ENCODE peak calls at places on chromosome 1, in eight cellular contexts. K is MM.1S, N is cardiac fibroblast, Q is colonic mucosa, Z is vagina, U is BJ, F is GM23338, I is heart left ventricle. P is an unnamed sample.

GRCh38 chr1:116820362-116820761 is 66.1 kb downstream of the CD2 start:
- DNase-seq in K (no peak), F (no peak), N (peak; percentile 97), Z (no peak), U (peak; percentile 20), Q (no peak), I (peak; percentile 66), P (peak; percentile 33)

GRCh38 chr1:11948822-11949458 is 14.4 kb downstream of the PLOD1 start:
- DNase-seq in N (peak; percentile 60), I (no peak), Z (no peak), K (peak; percentile 38), F (peak; percentile 42), U (no peak), Q (no peak), P (no peak)

GRCh38 chr1:21638531-21639341 is 30.4 kb downstream of the RAP1GAP start:
- DNase-seq in F (no peak), U (no peak), K (no peak), Z (no peak), I (peak; percentile 54), N (peak; percentile 25), Q (no peak), P (peak; percentile 80)

GRCh38 chr1:100414693-100415092 is 62.4 kb downstream of the CDC14A start:
- DNase-seq in K (no peak), U (no peak), N (no peak), I (no peak), Q (no peak), F (no peak), Z (no peak), P (no peak)

GRCh38 chr1:191174298-191174697 is 696.6 kb upstream of the BRINP3 start:
- DNase-seq in Z (no peak), Q (no peak), I (no peak), F (peak; percentile 21), U (no peak), N (no peak), K (peak; percentile 86), P (no peak)

GRCh38 chr1:33709780-33710713 is 153.8 kb upstream of the HMGB4 start:
- DNase-seq in Z (no peak), K (no peak), I (no peak), U (no peak), F (no peak), N (peak; percentile 2), Q (no peak), P (no peak)

GRCh38 chr1:110672001-110672752 is 2.6 kb downstream of the KCNA3 start:
- DNase-seq in K (peak; percentile 76), Q (peak; percentile 32), I (no peak), N (no peak), Z (no peak), F (peak; percentile 84), U (peak; percentile 16), P (no peak)

GRCh38 chr1:204128964-204129896 is 22.6 kb downstream of the ETNK2 start:
- DNase-seq in N (peak; percentile 73), F (peak; percentile 88), Q (peak; percentile 60), U (no peak), Z (no peak), I (peak; percentile 79), K (peak; percentile 60), P (no peak)

GRCh38 chr1:173475564-173476196 is 1.5 kb upstream of the PRDX6 start:
- DNase-seq in K (no peak), Q (peak; percentile 30), Z (no peak), I (peak; percentile 29), F (no peak), N (peak; percentile 84), U (no peak), P (no peak)

GRCh38 chr1:78676347-78676982 is 26.8 kb downstream of the IFI44 start:
- DNase-seq in K (peak; percentile 66), U (no peak), Z (no peak), N (peak; percentile 89), F (peak; percentile 81), I (no peak), Q (peak; percentile 51), P (no peak)

GRCh38 chr1:205319081-205320018 is 2.2 kb downstream of the NUAK2 start:
- DNase-seq in F (no peak), Q (peak; percentile 88), N (peak; percentile 81), U (no peak), Z (no peak), K (peak; percentile 45), I (peak; percentile 67), P (peak; percentile 71)

GRCh38 chr1:151994956-151995355 is 1.3 kb upstream of the S100A10 start:
- DNase-seq in F (peak; percentile 71), Q (peak; percentile 41), K (no peak), U (peak; percentile 94), Z (no peak), I (no peak), N (peak; percentile 99), P (no peak)

GRCh38 chr1:21907737-21908136 is 29.4 kb downstream of the HSPG2 start:
- DNase-seq in Z (no peak), U (no peak), F (no peak), Q (no peak), I (no peak), K (no peak), N (no peak), P (no peak)

GRCh38 chr1:58108783-58109182 is 437.7 kb downstream of the OMA1 start:
- DNase-seq in K (no peak), N (no peak), F (no peak), U (no peak), Z (no peak), I (no peak), Q (no peak), P (no peak)

GRCh38 chr1:9207086-9207485 is 27.5 kb upstream of the H6PD start:
- DNase-seq in I (no peak), Z (no peak), K (no peak), N (peak; percentile 94), U (peak; percentile 23), F (no peak), Q (no peak), P (no peak)

GRCh38 chr1:183033205-183033604 is 10.0 kb downstream of the LAMC1 start:
- DNase-seq in Q (no peak), Z (no peak), F (no peak), I (no peak), K (peak; percentile 96), N (peak; percentile 0), U (no peak), P (no peak)

DNA sequence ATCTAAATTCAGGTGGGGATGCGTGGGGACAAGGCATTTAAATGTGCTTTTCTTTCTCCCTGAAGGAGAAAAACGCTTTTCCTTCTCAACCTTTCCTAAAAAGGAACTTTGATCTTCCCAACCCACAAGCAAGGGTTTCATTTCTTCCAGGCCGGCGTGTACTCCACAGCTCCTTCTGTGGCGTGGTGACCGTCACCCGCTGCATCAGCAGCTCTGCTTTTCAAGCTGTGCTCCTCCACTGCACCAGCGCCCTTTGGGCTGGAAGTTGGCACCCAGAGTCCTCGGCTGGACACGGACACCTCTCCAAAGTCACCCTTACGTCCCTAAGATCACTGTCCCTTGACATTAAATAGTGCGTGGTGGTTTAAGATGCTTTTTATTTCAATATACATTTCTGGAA is 54.3 kb downstream of the PEX14 start:
- DNase-seq in I (no peak), Q (no peak), Z (no peak), U (no peak), K (no peak), N (no peak), F (peak; percentile 50), P (no peak)
- H3K4me3 ChIP-seq in I (no peak overlapping the region), Q (no peak overlapping the region), Z (no peak overlapping the region), U (no peak overlapping the region), K (no peak overlapping the region), N (no peak overlapping the region), F (peak overlapping the region; percentile 36), P (no peak overlapping the region)

DNA sequence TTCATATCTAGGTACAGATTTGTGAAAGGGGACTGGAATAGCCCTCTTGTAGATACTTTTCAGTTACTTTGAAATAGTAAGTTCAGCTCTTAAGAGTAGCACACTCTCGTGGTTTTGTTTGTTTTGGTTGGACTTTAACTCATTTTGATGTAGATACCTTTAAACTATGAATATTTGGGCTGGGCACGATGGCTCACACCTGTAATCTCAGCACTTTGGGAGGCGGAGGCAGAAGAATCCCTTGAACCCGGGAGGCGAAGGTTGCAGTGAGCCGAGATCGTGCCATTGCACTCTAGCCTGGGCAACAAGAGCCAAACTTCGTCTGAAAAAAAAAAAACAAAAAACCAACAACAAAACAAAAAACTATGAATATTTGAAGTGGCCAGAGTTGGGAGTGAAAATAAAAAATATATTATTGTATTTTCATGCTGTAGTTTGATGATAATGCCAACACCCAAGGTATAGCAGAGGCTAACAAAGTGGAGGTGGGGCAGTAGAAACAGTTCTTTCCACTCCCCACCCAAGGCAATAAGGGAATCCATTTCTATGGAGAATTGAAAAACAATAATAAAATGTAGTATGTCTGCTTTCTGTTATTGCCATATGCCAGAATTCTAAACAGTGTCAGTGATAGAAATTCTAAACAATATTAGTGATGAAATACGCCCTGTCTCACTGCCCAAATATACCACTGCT is 1.7 kb downstream of the ZNF326 start:
- DNase-seq in I (no peak), N (no peak), K (no peak), U (no peak), F (no peak), Q (peak; percentile 43), Z (no peak), P (no peak)
- H3K4me3 ChIP-seq in I (no peak overlapping the region), N (peak overlapping the region; percentile 91), K (peak overlapping the region; percentile 86), U (peak overlapping the region; percentile 96), F (peak overlapping the region; percentile 97), Q (peak overlapping the region; percentile 80), Z (peak overlapping the region; percentile 64), P (peak overlapping the region; percentile 97)

GRCh38 chr1:150887018-150887417 is at the start of gene CTXND2:
- DNase-seq in F (peak; percentile 8), I (no peak), Z (no peak), K (no peak), U (no peak), N (no peak), Q (no peak), P (no peak)

GRCh38 chr1:150888727-150889126 is 1.8 kb downstream of the CTXND2 start:
- DNase-seq in Z (no peak), K (no peak), U (no peak), F (no peak), N (no peak), Q (no peak), I (no peak), P (no peak)

GRCh38 chr1:150895618-150896017 is 8.7 kb downstream of the CTXND2 start:
- DNase-seq in U (no peak), K (no peak), F (no peak), N (peak; percentile 68), Z (no peak), I (no peak), Q (no peak), P (no peak)

GRCh38 chr1:150893336-150893913 is 6.5 kb downstream of the CTXND2 start:
- DNase-seq in Q (no peak), Z (no peak), U (no peak), I (no peak), K (no peak), N (no peak), F (no peak), P (no peak)

GRCh38 chr1:150889650-150890416 is 2.9 kb downstream of the CTXND2 start:
- DNase-seq in N (no peak), F (no peak), I (no peak), U (no peak), K (peak; percentile 72), Q (no peak), Z (no peak), P (no peak)
- H3K4me3 ChIP-seq in N (no peak overlapping the region), F (no peak overlapping the region), I (no peak overlapping the region), U (no peak overlapping the region), K (peak overlapping the region; percentile 4), Q (no peak overlapping the region), Z (no peak overlapping the region), P (no peak overlapping the region)

DNA sequence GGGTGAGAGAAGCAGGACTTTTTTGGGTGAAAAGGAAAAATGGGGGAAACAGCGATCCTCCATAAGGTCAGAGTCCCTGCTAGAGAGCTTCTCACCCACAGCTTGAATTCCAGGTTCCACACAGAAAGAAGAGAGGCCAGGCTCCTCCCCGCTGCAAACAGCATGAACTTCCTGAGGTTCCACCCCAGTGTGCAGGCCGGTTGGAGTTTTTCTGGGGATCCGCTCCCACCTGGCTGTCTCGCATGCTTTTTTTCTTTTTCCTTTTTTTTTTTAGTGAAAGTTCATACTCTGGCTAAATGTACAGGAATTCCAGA is 595.1 kb upstream of the ZP4 start:
- DNase-seq in Z (no peak), F (peak; percentile 21), I (no peak), K (no peak), U (no peak), N (no peak), Q (no peak), P (no peak)
- H3K4me3 ChIP-seq in Z (no peak overlapping the region), F (no peak overlapping the region), I (no peak overlapping the region), K (no peak overlapping the region), U (peak overlapping the region; percentile 12), N (no peak overlapping the region), Q (no peak overlapping the region), P (no peak overlapping the region)